ENCODE peak calls at places on chromosomes 12 and 14, in eight cellular contexts. T is left ventricle myocardium inferior, Q is endothelial cell of umbilical vein, Y is pancreas, F is upper lobe of right lung, X is breast epithelium, D is HepG2, W is fibroblast of lung. V is an unnamed sample.

GRCh38 chr12:82473111-82473754 is 114.9 kb downstream of the METTL25 start:
- DNase-seq in T (no peak), X (no peak), Y (no peak), W (no peak), F (no peak), Q (no peak), D (no peak), V (no peak)

GRCh38 chr14:75906680-75907280 is 75.0 kb downstream of the TGFB3 start:
- DNase-seq in F (no peak), W (peak), Y (peak), X (peak), D (peak), T (no peak), Q (peak), V (peak)

GRCh38 chr12:105960319-105961076 is 178.3 kb downstream of the NUAK1 start:
- DNase-seq in T (no peak), D (no peak), W (peak), Q (peak), F (no peak), X (peak), Y (peak), V (no peak)

GRCh38 chr12:94145231-94145979 is 3.0 kb upstream of the PLXNC1 start:
- DNase-seq in T (no peak), X (no peak), F (no peak), Q (no peak), W (peak), D (no peak), Y (no peak), V (no peak)

GRCh38 chr12:76706099-76706498 is 57.8 kb upstream of the ZDHHC17 start:
- DNase-seq in D (no peak), W (peak), Y (no peak), T (no peak), X (no peak), Q (no peak), F (no peak), V (no peak)

GRCh38 chr14:99232406-99233214 is 39.4 kb downstream of the BCL11B start:
- DNase-seq in Q (no peak), X (no peak), T (no peak), F (no peak), D (no peak), Y (no peak), W (no peak), V (no peak)

GRCh38 chr12:30968211-30968610 is 41.7 kb downstream of the TSPAN11 start:
- DNase-seq in W (no peak), Q (no peak), F (peak), X (no peak), T (no peak), Y (no peak), D (no peak), V (no peak)

GRCh38 chr12:10226740-10227139 is 14.1 kb downstream of the GABARAPL1 start:
- DNase-seq in F (no peak), W (no peak), D (no peak), Q (no peak), T (no peak), Y (no peak), X (no peak), V (no peak)

GRCh38 chr12:47362131-47362686 is 282.4 kb upstream of the AMIGO2 start:
- DNase-seq in X (no peak), D (no peak), F (no peak), T (no peak), Y (no peak), Q (peak), W (no peak), V (no peak)

GRCh38 chr12:113347107-113347506 is 11.3 kb upstream of the PLBD2 start:
- DNase-seq in F (no peak), W (no peak), Q (no peak), T (no peak), X (no peak), D (no peak), Y (no peak), V (no peak)

GRCh38 chr12:9699898-9700605 is 30.5 kb downstream of the CLEC2D start:
- DNase-seq in W (no peak), F (no peak), D (no peak), T (no peak), Y (no peak), X (no peak), Q (peak), V (no peak)

GRCh38 chr12:61654698-61655097 is 605.5 kb upstream of the USP15 start:
- DNase-seq in Q (no peak), T (no peak), X (no peak), W (no peak), Y (no peak), D (peak), F (no peak), V (no peak)

GRCh38 chr12:96807741-96808140 is 99.3 kb upstream of the NEDD1 start:
- DNase-seq in W (no peak), Y (no peak), X (no peak), F (no peak), Q (no peak), D (no peak), T (no peak), V (no peak)

GRCh38 chr12:57752668-57753000 is 524 bp upstream of the CDK4 start:
- DNase-seq in Q (no peak), W (no peak), Y (no peak), D (no peak), F (no peak), X (no peak), T (no peak), V (no peak)

GRCh38 chr12:107684029-107684790 is 1.4 kb upstream of the PWP1 start:
- DNase-seq in F (no peak), W (peak), T (no peak), D (no peak), Y (no peak), X (no peak), Q (no peak), V (no peak)

GRCh38 chr12:8077207-8077606 is 4.9 kb upstream of the NECAP1 start:
- DNase-seq in F (no peak), D (no peak), W (peak), Y (no peak), X (no peak), Q (peak), T (no peak), V (no peak)

GRCh38 chr14:101090976-101091375 is 187.5 kb upstream of the RTL1 start:
- DNase-seq in Y (no peak), W (no peak), D (no peak), Q (peak), T (no peak), X (no peak), F (no peak), V (no peak)

GRCh38 chr12:105331805-105332251 is 1.3 kb downstream of the C12orf75 start:
- DNase-seq in F (no peak), Y (no peak), D (peak), W (no peak), X (no peak), Q (no peak), T (no peak), V (no peak)

GRCh38 chr12:119005085-119005484 is 23.7 kb downstream of the SRRM4 start:
- DNase-seq in Y (no peak), F (no peak), D (no peak), Q (no peak), W (no peak), T (no peak), X (no peak), V (no peak)

GRCh38 chr12:123531091-123531490 is 2.4 kb downstream of the RILPL1 start:
- DNase-seq in X (no peak), F (no peak), D (no peak), W (no peak), Y (peak), T (peak), Q (peak), V (peak)

GRCh38 chr14:65838565-65838964 is 426.0 kb downstream of the FUT8 start:
- DNase-seq in D (no peak), X (no peak), W (no peak), Y (no peak), F (no peak), Q (no peak), T (no peak), V (no peak)

GRCh38 chr14:63276492-63277342 is 42.0 kb downstream of the GPHB5 start:
- DNase-seq in Y (no peak), X (no peak), D (peak), T (no peak), F (no peak), Q (peak), W (peak), V (no peak)

GRCh38 chr14:89707086-89707485 is 247.4 kb downstream of the EFCAB11 start:
- DNase-seq in D (no peak), X (no peak), Y (no peak), W (no peak), Q (no peak), T (no peak), F (no peak), V (no peak)

GRCh38 chr14:36515105-36515593 is 4.9 kb downstream of the NKX2-1 start:
- DNase-seq in X (no peak), D (no peak), T (no peak), Y (no peak), F (no peak), W (no peak), Q (no peak), V (no peak)

GRCh38 chr14:70706177-70706576 is 64.5 kb downstream of the TTC9 start:
- DNase-seq in W (no peak), D (peak), X (no peak), Y (no peak), T (no peak), F (no peak), Q (no peak), V (no peak)

GRCh38 chr14:72781476-72782181 is 112.3 kb downstream of the DPF3 start:
- DNase-seq in W (peak), T (no peak), F (no peak), X (no peak), D (peak), Y (no peak), Q (peak), V (no peak)

GRCh38 chr14:95211721-95212504 is 54.6 kb upstream of the DICER1 start:
- DNase-seq in T (no peak), F (no peak), X (no peak), D (no peak), W (no peak), Q (no peak), Y (no peak), V (no peak)

GRCh38 chr12:50013361-50014147 is 11.7 kb downstream of the RACGAP1 start:
- DNase-seq in W (peak), F (no peak), T (no peak), Y (no peak), D (no peak), Q (no peak), X (no peak), V (no peak)

GRCh38 chr14:101028971-101029667 is 125.6 kb upstream of the RTL1 start:
- DNase-seq in W (no peak), D (no peak), Q (no peak), Y (no peak), F (peak), X (no peak), T (peak), V (no peak)

GRCh38 chr12:119393685-119394084 is 59.2 kb downstream of the CCDC60 start:
- DNase-seq in X (no peak), F (no peak), D (no peak), T (no peak), Y (no peak), W (no peak), Q (no peak), V (no peak)

GRCh38 chr14:87229131-87229530 is 763.9 kb downstream of the GALC start:
- DNase-seq in X (no peak), D (no peak), F (no peak), W (no peak), T (no peak), Y (no peak), Q (no peak), V (no peak)

GRCh38 chr12:3041558-3042164 is 35.5 kb upstream of the TSPAN9 start:
- DNase-seq in X (peak), F (no peak), Y (peak), T (no peak), D (peak), W (peak), Q (peak), V (peak)

GRCh38 chr14:22544881-22545420 is 44.1 kb downstream of the DAD1 start:
- DNase-seq in Y (no peak), Q (no peak), F (no peak), D (no peak), X (no peak), T (no peak), W (no peak), V (no peak)

DNA sequence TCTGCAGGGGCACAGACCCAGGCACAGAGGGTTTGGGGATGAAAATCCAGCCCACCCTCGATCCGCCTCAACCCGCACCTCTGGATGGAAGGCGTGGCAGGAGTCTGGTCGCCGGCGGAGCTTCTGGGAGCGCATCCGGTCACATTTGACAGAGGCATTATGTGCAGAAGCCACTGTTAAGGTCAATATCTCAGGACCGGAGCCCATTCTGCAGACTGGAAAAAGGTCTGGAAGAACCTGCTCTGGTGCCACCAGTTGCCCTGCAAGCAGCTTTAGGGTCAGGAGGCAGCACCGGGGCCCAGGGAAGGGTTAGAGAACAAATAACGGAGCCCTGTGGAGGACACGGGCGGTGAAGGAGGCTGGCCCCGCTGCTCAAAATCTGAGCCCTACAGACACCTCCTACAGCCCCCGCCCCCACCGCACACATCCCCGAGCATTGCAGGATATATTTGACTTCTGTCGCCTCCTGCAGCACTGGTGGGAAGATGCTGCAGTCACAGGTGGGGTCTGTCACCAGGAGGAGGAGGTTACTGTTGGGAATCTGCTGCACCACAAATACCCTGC is 25.1 kb upstream of the LRTM2 start:
- DNase-seq in D (no peak), W (no peak), X (no peak), Q (no peak), F (peak), Y (no peak), T (no peak), V (no peak)
- H3K27ac ChIP-seq in D (no peak), W (no peak), X (peak), Q (no peak), F (peak), Y (no peak), T (peak), V (peak)

GRCh38 chr12:54060975-54061778 is 7.5 kb downstream of the HOXC4 start:
- DNase-seq in Y (no peak), W (no peak), X (no peak), T (no peak), F (no peak), Q (no peak), D (no peak), V (no peak)

GRCh38 chr12:54071942-54072341 is 18.3 kb downstream of the HOXC4 start:
- DNase-seq in F (no peak), T (no peak), Q (no peak), D (no peak), W (no peak), X (no peak), Y (no peak), V (no peak)

GRCh38 chr12:54068423-54069070 is 14.9 kb downstream of the HOXC4 start:
- DNase-seq in Y (no peak), W (no peak), F (no peak), D (no peak), X (no peak), Q (no peak), T (no peak), V (no peak)

GRCh38 chr12:54065677-54066076 is 12.0 kb downstream of the HOXC4 start:
- DNase-seq in X (no peak), T (no peak), Y (no peak), D (no peak), Q (no peak), W (no peak), F (no peak), V (no peak)

DNA sequence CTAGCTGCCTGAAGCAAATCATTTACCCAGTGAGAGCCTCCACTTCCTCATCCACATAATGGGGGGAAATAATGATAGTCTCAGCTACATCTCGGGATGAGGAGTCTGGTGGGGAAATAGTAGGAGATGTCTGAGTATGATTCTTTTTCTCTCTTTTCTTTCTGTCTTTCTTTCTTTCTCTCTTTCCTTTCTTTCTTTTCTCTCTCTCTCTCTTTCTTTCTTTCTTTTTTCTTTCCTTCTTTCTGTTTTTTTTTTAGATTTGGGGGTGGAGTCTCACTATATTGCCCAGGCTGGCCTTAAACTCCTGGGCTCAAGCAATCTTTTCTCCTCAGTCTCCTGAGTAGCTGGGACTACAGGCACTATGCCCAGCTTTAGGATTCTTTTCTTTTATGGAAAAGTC is 12.8 kb downstream of the HOXC4 start:
- DNase-seq in Q (no peak), Y (no peak), T (no peak), X (no peak), W (no peak), F (no peak), D (no peak), V (no peak)
- H3K27ac ChIP-seq in Q (no peak), Y (no peak), T (no peak), X (no peak), W (no peak), F (no peak), D (no peak), V (no peak)

GRCh38 chr12:27178723-27179398 is 65.2 kb upstream of the STK38L start:
- DNase-seq in D (no peak), W (peak), Q (no peak), X (no peak), Y (no peak), T (no peak), F (no peak), V (no peak)
- H3K27ac ChIP-seq in D (no peak), W (no peak), Q (peak), X (no peak), Y (no peak), T (peak), F (no peak), V (no peak)

GRCh38 chr12:80556566-80556965 is 112.5 kb downstream of the PTPRQ start:
- DNase-seq in T (no peak), W (peak), Y (no peak), Q (no peak), X (no peak), F (no peak), D (no peak), V (no peak)

GRCh38 chr12:80553316-80553715 is 109.3 kb downstream of the PTPRQ start:
- DNase-seq in Q (peak), F (no peak), X (no peak), W (peak), T (no peak), Y (no peak), D (no peak), V (no peak)

GRCh38 chr12:80551897-80552296 is 107.9 kb downstream of the PTPRQ start:
- DNase-seq in D (no peak), W (peak), T (no peak), Y (no peak), F (no peak), X (no peak), Q (peak), V (no peak)
- H3K27ac ChIP-seq in D (no peak), W (peak), T (no peak), Y (no peak), F (no peak), X (no peak), Q (no peak), V (no peak)

GRCh38 chr12:121970901-121971300 is 50.8 kb upstream of the BCL7A start:
- DNase-seq in D (no peak), F (no peak), X (no peak), Q (no peak), Y (no peak), W (no peak), T (peak), V (no peak)
- H3K27ac ChIP-seq in D (no peak), F (no peak), X (no peak), Q (no peak), Y (no peak), W (no peak), T (peak), V (no peak)

DNA sequence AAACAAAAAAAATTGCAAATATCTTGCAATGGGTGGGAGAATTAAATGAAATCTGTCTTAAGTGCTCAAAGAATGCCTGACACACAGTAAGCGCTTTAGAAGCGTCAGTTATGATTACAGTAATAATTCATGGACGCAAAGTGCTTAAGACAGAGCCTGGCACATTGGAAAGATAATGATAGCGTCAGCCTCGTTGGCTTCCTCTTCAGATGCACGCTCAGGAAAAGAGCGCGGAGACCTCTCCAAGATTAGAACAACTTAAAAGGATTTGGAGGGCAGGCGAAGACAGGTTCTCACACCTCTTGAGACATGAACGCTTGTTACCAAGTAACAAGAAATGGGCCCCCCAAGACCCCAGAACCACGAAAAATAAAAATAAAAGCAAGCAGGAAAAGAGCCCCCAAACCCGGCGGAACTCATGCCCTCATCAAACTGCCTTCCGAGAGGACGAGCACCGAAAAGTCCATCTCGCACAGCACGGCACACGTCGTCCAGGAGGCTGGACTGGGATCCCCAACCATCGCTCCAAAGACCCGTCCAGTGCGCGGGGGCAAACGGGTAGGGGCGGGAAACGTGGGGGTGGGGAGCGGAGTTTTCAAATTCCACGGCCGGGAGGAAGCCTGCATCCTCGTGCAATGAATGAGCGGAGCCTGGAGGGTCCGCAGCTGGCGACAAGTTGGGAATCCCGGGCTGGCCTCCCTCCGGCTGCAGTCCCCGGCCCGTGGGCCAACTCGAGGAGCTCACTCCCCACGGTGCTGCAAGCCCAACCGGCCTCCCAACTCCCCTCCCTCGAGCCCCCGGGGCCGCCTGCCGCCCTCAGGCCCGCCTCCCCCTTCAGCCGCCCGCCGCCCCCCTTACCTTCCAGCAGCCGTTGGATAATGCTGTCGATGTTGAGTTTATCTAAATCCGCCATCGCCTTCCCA is 635 bp downstream of the PPP1CC start:
- DNase-seq in F (no peak), D (no peak), Y (no peak), W (peak), Q (no peak), X (no peak), T (no peak), V (no peak)
- H3K27ac ChIP-seq in F (peak), D (peak), Y (peak), W (peak), Q (peak), X (peak), T (peak), V (peak)

DNA sequence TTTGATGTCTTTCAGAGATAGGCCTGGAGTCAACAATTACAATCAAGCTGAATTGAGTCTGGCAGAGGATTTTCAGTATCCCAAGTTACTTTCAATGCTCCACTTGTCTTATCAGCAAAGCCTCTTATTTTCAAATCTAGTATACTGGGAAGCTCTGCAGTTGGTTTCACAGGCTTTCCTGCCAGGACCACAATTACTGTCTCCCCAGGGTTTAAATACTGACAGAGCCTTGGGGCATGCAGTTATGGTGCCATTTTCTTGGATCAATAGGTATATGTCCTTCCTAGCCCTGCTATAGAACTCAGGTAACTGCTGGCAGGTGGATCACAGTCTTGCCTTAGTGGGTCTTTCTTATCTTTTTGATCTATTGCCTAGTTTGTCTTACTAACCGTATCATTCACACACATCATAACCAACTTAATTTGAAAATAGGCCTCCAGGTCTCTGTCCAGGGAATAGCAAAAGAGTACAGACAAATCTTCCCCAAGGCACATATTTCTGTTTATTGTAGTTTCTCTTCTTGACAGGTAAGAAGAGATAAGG is 22.4 kb upstream of the RNU6-8 start:
- DNase-seq in X (no peak), W (no peak), Y (no peak), D (no peak), F (no peak), Q (no peak), T (no peak), V (no peak)
- H3K27ac ChIP-seq in X (peak), W (no peak), Y (no peak), D (no peak), F (peak), Q (no peak), T (peak), V (no peak)

V was measured in substantia nigra.